ENCODE peak calls at places on chromosomes 13 and 19, in four cellular contexts. K is endothelial cell of umbilical vein, O is K562, D is H1. M is an unnamed sample.

GRCh38 chr13:43865892-43866291 is 13.6 kb downstream of the CCDC122 start:
- DNase-seq in D (no peak), K (no peak), O (no peak), M (no peak)

GRCh38 chr19:13966684-13967128 is 14.4 kb downstream of the DCAF15 start:
- DNase-seq in D (no peak), O (no peak), K (no peak), M (no peak)

GRCh38 chr13:45219123-45219891 is 18.5 kb upstream of the KCTD4 start:
- DNase-seq in O (no peak), K (peak; percentile 29), D (no peak), M (peak; percentile 65)

GRCh38 chr19:34985249-34986022 is 14.7 kb upstream of the GRAMD1A start:
- DNase-seq in K (peak; percentile 89), D (peak; percentile 60), O (no peak), M (no peak)

GRCh38 chr13:101552797-101553196 is 100.3 kb downstream of the ITGBL1 start:
- DNase-seq in D (no peak), K (no peak), O (no peak), M (no peak)

GRCh38 chr19:46502891-46503290 is 7.2 kb upstream of the PNMA8B start:
- DNase-seq in O (no peak), K (no peak), D (no peak), M (no peak)

GRCh38 chr19:2249880-2250764 is 999 bp downstream of the AMH start:
- DNase-seq in O (no peak), D (peak; percentile 67), K (no peak), M (no peak)

GRCh38 chr19:30086220-30086619 is 144.2 kb downstream of the URI1 start:
- DNase-seq in D (no peak), O (no peak), K (no peak), M (no peak)

GRCh38 chr19:30743702-30744101 is 371.5 kb downstream of the ZNF536 start:
- DNase-seq in O (no peak), D (peak; percentile 7), K (no peak), M (no peak)

GRCh38 chr13:60583911-60584753 is 187.1 kb downstream of the TDRD3 start:
- DNase-seq in O (peak; percentile 26), D (peak; percentile 64), K (no peak), M (no peak)

GRCh38 chr19:29623726-29624488 is 17.8 kb downstream of the POP4 start:
- DNase-seq in K (no peak), D (no peak), O (peak; percentile 38), M (no peak)

GRCh38 chr13:82501804-82502203 is 1380.5 kb downstream of the SLITRK1 start:
- DNase-seq in D (no peak), O (no peak), K (no peak), M (no peak)

GRCh38 chr19:54115071-54116063 is at the start of the genes PRPF31 and TFPT:
- DNase-seq in K (peak; percentile 98), D (peak; percentile 96), O (peak; percentile 99), M (peak; percentile 96)

GRCh38 chr19:50458396-50459066 is 17.8 kb upstream of the EMC10 start:
- DNase-seq in D (no peak), K (no peak), O (no peak), M (no peak)

GRCh38 chr13:43297967-43298366 is 274.6 kb downstream of the DNAJC15 start:
- DNase-seq in D (no peak), K (no peak), O (no peak), M (no peak)

GRCh38 chr19:5903502-5904301 is at the start of gene NDUFA11:
- DNase-seq in K (peak; percentile 99), O (peak; percentile 94), D (peak; percentile 99), M (peak; percentile 88)

GRCh38 chr13:79806821-79807220 is 325.9 kb downstream of the NDFIP2 start:
- DNase-seq in O (no peak), D (no peak), K (no peak), M (no peak)

GRCh38 chr13:99693812-99694211 is 192.5 kb downstream of the TM9SF2 start:
- DNase-seq in K (no peak), D (no peak), O (no peak), M (no peak)

GRCh38 chr19:14669940-14670339 is 4.7 kb downstream of the ADGRE3 start:
- DNase-seq in K (no peak), D (no peak), O (no peak), M (no peak)

GRCh38 chr19:47225746-47226425 is 5.1 kb downstream of the BBC3 start:
- DNase-seq in K (peak; percentile 84), D (peak; percentile 91), O (peak; percentile 97), M (peak; percentile 72)

GRCh38 chr13:30422056-30422914 is at the start of gene UBE2L5:
- DNase-seq in D (peak; percentile 78), K (peak; percentile 65), O (peak; percentile 65), M (peak; percentile 23)

GRCh38 chr13:79870766-79871165 is 389.8 kb downstream of the NDFIP2 start:
- DNase-seq in O (no peak), K (peak; percentile 10), D (no peak), M (no peak)

GRCh38 chr13:29457299-29457698 is 138.2 kb downstream of the SLC7A1 start:
- DNase-seq in D (no peak), O (no peak), K (peak; percentile 47), M (no peak)

GRCh38 chr19:7470540-7471305 is 18.1 kb downstream of the PEX11G start:
- DNase-seq in K (no peak), D (no peak), O (no peak), M (no peak)

GRCh38 chr13:31236211-31236786 is 36.5 kb downstream of the B3GLCT start:
- DNase-seq in O (peak; percentile 13), K (peak; percentile 38), D (no peak), M (peak; percentile 31)

GRCh38 chr19:19597809-19598306 is 20.6 kb downstream of the PBX4 start:
- DNase-seq in O (peak; percentile 44), D (no peak), K (no peak), M (peak; percentile 27)

GRCh38 chr19:36417752-36418286 is 625 bp downstream of the ZFP82 start:
- DNase-seq in D (peak; percentile 54), O (peak; percentile 5), K (no peak), M (no peak)

GRCh38 chr19:3827306-3827705 is 41.1 kb upstream of the MATK start:
- DNase-seq in D (no peak), O (no peak), K (no peak), M (no peak)

GRCh38 chr19:3274245-3275067 is 50.0 kb downstream of the CELF5 start:
- DNase-seq in O (no peak), D (no peak), K (no peak), M (no peak)

GRCh38 chr19:1147934-1148549 is 26.0 kb downstream of the SBNO2 start:
- DNase-seq in K (no peak), D (no peak), O (no peak), M (no peak)

GRCh38 chr19:1149259-1150045 is 24.6 kb downstream of the SBNO2 start:
- DNase-seq in D (no peak), K (no peak), O (no peak), M (no peak)

GRCh38 chr19:1145635-1146417 is 28.2 kb downstream of the SBNO2 start:
- DNase-seq in D (no peak), O (no peak), K (no peak), M (no peak)

GRCh38 chr19:1146418-1146711 is 27.7 kb downstream of the SBNO2 start:
- DNase-seq in K (no peak), D (no peak), O (no peak), M (no peak)

DNA sequence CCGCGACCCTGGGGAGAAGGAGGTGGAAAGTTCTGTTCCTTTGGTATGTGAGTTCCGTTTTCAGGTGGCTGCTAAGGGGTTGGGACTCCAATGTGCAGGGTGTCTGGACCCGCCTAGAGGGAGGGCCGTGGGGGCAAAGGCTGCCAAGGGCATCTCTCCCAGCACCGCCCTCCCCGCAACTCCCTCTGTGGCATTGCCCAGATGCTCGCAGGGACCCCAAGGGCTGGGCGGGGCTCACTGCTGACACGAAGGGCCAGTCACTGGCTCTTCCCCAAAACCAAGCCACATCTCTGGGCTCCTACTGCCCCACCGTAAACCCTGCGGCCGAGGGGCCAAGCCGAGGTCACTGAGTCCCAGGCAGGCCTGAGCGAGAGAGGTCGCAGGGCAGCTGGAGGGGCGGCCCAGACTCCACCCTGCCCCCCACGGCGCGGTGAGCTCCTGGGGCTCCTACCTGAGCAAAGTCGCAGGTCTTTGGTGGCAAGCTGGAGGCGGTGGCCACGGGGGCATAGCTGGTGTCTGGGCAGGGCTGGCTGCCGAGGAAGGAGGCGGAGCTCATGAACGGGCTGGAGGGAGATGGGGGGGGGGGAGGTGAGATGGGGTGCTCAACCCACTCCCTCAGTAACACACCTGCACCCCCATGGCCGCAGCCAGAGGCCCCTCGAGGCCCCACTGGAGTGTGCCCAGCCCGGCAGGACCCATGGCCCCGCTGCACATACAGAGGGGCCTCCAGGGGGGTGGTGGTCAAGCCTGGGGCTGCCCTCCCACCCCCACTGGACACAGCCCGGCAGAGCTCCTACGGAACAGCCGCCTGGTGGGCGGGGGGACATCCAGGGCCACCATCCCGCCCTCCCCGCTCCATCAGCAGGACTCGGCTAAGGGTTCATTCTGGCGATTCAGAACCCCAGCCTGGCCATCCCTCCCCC is 26.9 kb downstream of the SBNO2 start:
- DNase-seq in K (no peak), O (no peak), D (no peak), M (no peak)
- TF ChIP-seq POLR2AphosphoS5 in K (no peak), O (no peak), D (no peak), M (no peak)

GRCh38 chr13:98200211-98200878 is 23.3 kb upstream of the RNF113B start:
- DNase-seq in D (no peak), K (no peak), O (no peak), M (no peak)
- TF ChIP-seq JUN in D (no peak), K (no peak), O (no peak), M (no peak)

DNA sequence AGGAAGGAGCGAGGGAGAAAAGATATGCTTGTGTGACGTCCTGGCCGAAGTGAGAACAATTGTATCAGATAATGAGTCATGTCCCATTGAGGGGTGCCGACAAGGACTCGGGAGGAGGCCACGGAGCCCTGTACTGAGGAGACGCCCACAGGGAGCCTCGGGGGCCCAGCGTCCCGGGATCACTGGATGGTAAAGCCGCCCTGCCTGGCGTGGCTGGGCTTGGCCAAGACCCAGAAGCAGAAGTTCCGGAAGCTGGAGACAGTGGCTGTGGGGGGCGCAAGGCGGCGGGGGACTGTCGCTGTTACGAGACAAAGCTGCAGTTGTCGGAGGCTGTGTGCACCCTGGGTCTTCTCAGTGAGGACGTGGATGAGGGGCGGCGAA is 54.2 kb downstream of the MCF2L start:
- DNase-seq in K (peak; percentile 38), O (no peak), D (no peak), M (peak; percentile 44)
- TF ChIP-seq POLR2AphosphoS5 in K (no peak), O (no peak), D (no peak), M (no peak)

GRCh38 chr19:18507021-18507726 is 14.7 kb downstream of the ELL start:
- DNase-seq in D (no peak), O (no peak), K (peak; percentile 27), M (no peak)
- TF ChIP-seq JUN in D (no peak), O (no peak), K (no peak), M (no peak)

DNA sequence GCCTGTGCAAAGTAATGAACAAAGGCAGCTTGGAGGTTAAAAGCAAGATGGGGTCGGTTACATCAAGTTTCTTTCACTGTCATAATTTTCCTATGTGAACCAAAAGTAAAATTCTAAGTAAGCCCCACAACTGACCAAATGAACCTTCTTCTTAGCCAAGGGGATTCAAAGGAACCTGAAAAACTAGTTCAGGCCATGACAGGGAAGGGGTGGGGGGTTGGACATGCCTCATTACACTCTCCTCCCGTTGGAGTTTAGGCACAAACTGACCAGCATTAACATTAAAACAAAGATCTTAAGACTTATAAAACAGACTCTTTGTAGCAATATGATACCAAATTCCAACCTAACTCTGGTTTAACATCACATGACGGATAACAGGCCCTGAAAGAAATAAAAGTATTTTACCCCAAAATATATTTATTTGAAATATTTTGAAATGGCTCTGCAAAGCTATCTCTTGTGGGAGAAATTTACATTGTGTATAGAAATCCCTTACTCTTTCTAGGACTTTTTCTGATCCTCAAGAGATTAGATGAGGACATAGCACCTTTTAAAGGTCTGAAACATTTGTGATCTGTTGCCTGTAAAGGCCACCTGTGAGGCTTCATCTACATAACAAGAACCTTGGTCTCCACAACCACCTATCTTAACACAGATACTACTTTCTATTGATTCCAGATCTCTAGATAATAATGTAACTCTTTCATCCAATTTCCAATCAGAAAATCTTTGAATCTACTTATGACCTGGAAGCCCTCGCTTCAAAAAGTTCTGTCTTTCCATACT is 1829.0 kb upstream of the MIR17HG start:
- DNase-seq in O (no peak), K (no peak), D (no peak), M (no peak)
- TF ChIP-seq POLR2AphosphoS5 in O (no peak), K (no peak), D (no peak), M (no peak)

M was measured in HepG2.